ENCODE peak calls at places on chromosomes 5 and 9, in seven cellular contexts. W, F, P, A, R, B and X are unnamed samples.

GRCh38 chr9:116318463-116319271 is 165.1 kb downstream of the PAPPA start:
- DNase-seq in W (no peak), A (no peak), R (no peak), B (no peak), F (no peak), P (no peak), X (no peak)

GRCh38 chr9:120971938-120972337 is 45.3 kb upstream of the TRAF1 start:
- DNase-seq in B (no peak), P (no peak), R (no peak), F (no peak), A (no peak), W (no peak), X (no peak)

GRCh38 chr9:91034521-91034920 is 232.9 kb downstream of the SYK start:
- DNase-seq in P (no peak), B (no peak), R (no peak), A (no peak), F (no peak), W (no peak), X (no peak)

GRCh38 chr5:54719384-54720306 is 202.1 kb downstream of the SNX18 start:
- DNase-seq in F (no peak), W (peak; percentile 61), B (no peak), P (no peak), A (no peak), R (no peak), X (no peak)

GRCh38 chr5:57434227-57434640 is 48.4 kb downstream of the ACTBL2 start:
- DNase-seq in W (no peak), P (no peak), A (no peak), R (no peak), F (no peak), B (no peak), X (no peak)

GRCh38 chr5:87136096-87136495 is 131.6 kb upstream of the RASA1 start:
- DNase-seq in W (no peak), B (no peak), A (no peak), F (no peak), R (no peak), P (no peak), X (no peak)

GRCh38 chr5:179679014-179679674 is 1.7 kb downstream of the CBY3 start:
- DNase-seq in F (peak; percentile 66), P (no peak), B (no peak), R (peak; percentile 17), A (no peak), W (peak; percentile 89), X (peak; percentile 70)

GRCh38 chr5:116778015-116778414 is 203.4 kb upstream of the SEMA6A start:
- DNase-seq in R (no peak), A (no peak), F (no peak), B (no peak), W (peak; percentile 70), P (no peak), X (no peak)

GRCh38 chr9:34688329-34689161 is 2.5 kb downstream of the CCL19 start:
- DNase-seq in R (no peak), W (no peak), P (peak; percentile 70), F (no peak), B (no peak), A (no peak), X (no peak)

GRCh38 chr5:76669245-76669644 is 46.0 kb upstream of the F2RL2 start:
- DNase-seq in W (no peak), A (no peak), P (no peak), F (no peak), B (no peak), R (no peak), X (no peak)

GRCh38 chr5:146284016-146284415 is 54.6 kb upstream of the POU4F3 start:
- DNase-seq in B (no peak), R (no peak), P (no peak), F (no peak), A (no peak), W (no peak), X (no peak)

GRCh38 chr9:100427366-100428263 is 672 bp downstream of the MSANTD3 start:
- DNase-seq in P (peak; percentile 36), F (no peak), A (peak; percentile 35), R (no peak), W (no peak), B (no peak), X (peak; percentile 44)

GRCh38 chr5:116575635-116576042 is 1.0 kb upstream of the SEMA6A start:
- DNase-seq in P (no peak), R (no peak), F (no peak), W (peak; percentile 73), A (no peak), B (no peak), X (peak; percentile 9)

GRCh38 chr5:93189707-93190120 is 391.3 kb downstream of the NR2F1-AS1 start:
- DNase-seq in A (peak; percentile 78), R (no peak), F (no peak), B (no peak), W (no peak), P (peak; percentile 76), X (no peak)

GRCh38 chr5:160616712-160617497 is 195.2 kb downstream of the PTTG1 start:
- DNase-seq in W (no peak), B (no peak), F (no peak), R (no peak), A (no peak), P (no peak), X (no peak)

GRCh38 chr5:148858106-148858505 is 31.7 kb downstream of the ADRB2 start:
- DNase-seq in B (no peak), W (no peak), R (no peak), F (no peak), A (no peak), P (no peak), X (no peak)

GRCh38 chr5:143738415-143739401 is 73.3 kb upstream of the HMHB1 start:
- DNase-seq in F (no peak), B (peak; percentile 28), W (no peak), A (no peak), R (no peak), P (no peak), X (no peak)

GRCh38 chr5:149474198-149474597 is 77.0 kb downstream of the CSNK1A1 start:
- DNase-seq in R (no peak), W (no peak), F (no peak), B (no peak), A (no peak), P (no peak), X (no peak)

GRCh38 chr9:70923941-70924340 is 197.5 kb downstream of the TRPM3 start:
- DNase-seq in R (no peak), P (no peak), B (no peak), F (no peak), A (no peak), W (no peak), X (no peak)

GRCh38 chr5:50710838-50711237 is 44.4 kb downstream of the PARP8 start:
- DNase-seq in A (no peak), R (no peak), F (no peak), B (no peak), P (no peak), W (no peak), X (no peak)

GRCh38 chr5:16808936-16809815 is 126.9 kb downstream of the MYO10 start:
- DNase-seq in W (no peak), R (no peak), B (no peak), A (no peak), F (no peak), P (peak; percentile 10), X (peak; percentile 26)

GRCh38 chr5:149448831-149449714 is 70.0 kb upstream of the IL17B start:
- DNase-seq in F (no peak), P (no peak), B (no peak), A (no peak), W (no peak), R (peak; percentile 48), X (peak; percentile 46)

DNA sequence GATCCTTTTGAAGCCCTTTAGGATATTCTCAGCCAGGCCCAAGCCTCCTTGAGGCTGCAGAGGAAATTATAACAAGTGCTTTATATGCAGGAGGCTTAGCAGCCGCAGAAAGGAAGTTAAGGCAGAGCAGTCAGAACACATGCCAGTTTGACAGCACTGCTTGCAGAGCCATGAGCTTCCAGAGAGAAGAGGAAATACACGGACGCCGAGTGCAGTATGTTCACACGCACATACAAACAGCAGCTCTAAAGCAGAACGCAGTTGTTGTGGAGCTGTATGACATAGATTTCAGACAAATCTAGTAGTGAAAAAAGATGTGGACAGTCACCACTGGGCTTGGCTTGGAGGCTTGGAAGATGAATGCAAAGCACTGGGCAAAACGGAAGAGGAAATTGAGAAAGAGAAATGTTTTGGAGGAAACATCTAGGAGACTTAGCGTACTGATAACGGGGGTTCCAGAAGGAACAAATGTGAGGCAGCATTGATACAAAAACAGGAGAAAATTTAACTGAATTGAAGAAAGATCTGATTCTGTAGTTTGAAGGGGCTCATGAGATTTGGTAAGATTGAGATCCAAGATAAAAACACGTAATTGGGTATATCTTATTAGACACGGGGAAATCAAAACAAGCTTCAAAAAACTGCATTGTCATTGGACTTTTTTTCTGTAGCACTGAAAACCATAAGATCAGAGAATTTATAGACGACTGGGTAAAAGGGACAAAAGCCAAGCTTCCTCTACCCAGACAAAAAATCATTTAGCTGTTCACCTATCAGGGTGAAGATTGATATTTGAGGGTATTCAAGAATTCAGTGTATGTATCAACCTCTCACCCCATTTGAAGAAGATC is 19.6 kb upstream of the ROPN1L start:
- DNase-seq in A (no peak), P (no peak), B (no peak), R (no peak), W (no peak), F (no peak), X (no peak)
- TF ChIP-seq JUND in A (no peak), P (no peak), B (no peak), R (no peak), W (no peak), F (no peak), X (no peak)

GRCh38 chr5:32420506-32420905 is 24.0 kb downstream of the ZFR start:
- DNase-seq in A (no peak), R (no peak), P (no peak), B (no peak), W (no peak), F (peak; percentile 28), X (no peak)
- TF ChIP-seq JUND in A (no peak), R (no peak), P (no peak), B (no peak), W (no peak), F (peak; percentile 6), X (no peak)

GRCh38 chr9:119963798-119964372 is 594.6 kb upstream of the BRINP1 start:
- DNase-seq in W (peak; percentile 74), A (peak; percentile 33), P (peak; percentile 39), B (no peak), R (no peak), F (peak; percentile 30), X (peak; percentile 58)
- TF ChIP-seq JUND in W (peak; percentile 63), A (no peak), P (no peak), B (no peak), R (no peak), F (no peak), X (no peak)

DNA sequence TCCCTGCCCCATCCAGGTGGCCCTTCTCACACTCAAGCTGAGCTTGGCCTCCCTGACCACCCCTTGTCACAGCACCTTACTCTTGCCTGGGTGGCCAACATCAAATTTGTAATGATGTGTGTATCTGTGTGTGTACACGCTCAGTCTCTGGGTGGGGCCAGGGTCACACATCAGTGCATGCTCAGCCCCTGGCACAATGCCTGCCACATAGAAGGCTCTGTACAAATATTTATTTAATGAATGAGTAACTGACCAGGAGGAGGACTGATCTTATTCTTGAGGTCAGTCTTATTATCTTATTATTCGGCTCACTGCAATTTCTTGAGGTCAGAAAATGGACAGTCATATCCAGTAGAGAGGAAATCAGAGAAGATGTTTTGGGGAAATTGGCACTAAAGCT is 41.3 kb upstream of the HAND1 start:
- DNase-seq in W (no peak), P (no peak), F (no peak), B (no peak), A (no peak), R (no peak), X (no peak)
- TF ChIP-seq JUND in W (no peak), P (no peak), F (no peak), B (no peak), A (no peak), R (no peak), X (no peak)

GRCh38 chr5:158390556-158390955 is 531.6 kb upstream of the CLINT1 start:
- DNase-seq in P (no peak), F (no peak), W (no peak), B (no peak), A (no peak), R (no peak), X (no peak)
- TF ChIP-seq JUND in P (no peak), F (peak; percentile 50), W (no peak), B (no peak), A (no peak), R (no peak), X (no peak)